ENCODE peak calls at places on chromosome 20, in five cellular contexts. A is left ventricle myocardium inferior, P is A549, Y is fibroblast of lung, T is dorsolateral prefrontal cortex. W is an unnamed sample.

GRCh38 chr20:17835240-17835940 is 133.2 kb downstream of the SNX5 start:
- DNase-seq in A (peak), P (peak), Y (peak), T (no peak), W (no peak)

GRCh38 chr20:2521369-2522305 is 12.9 kb upstream of the ZNF343 start:
- DNase-seq in A (no peak), P (peak), Y (peak), T (peak), W (no peak)

GRCh38 chr20:55882922-55883321 is 122.4 kb downstream of the CBLN4 start:
- DNase-seq in A (no peak), P (no peak), Y (no peak), T (no peak), W (no peak)

GRCh38 chr20:36926653-36927200 is 24.8 kb downstream of the SAMHD1 start:
- DNase-seq in A (no peak), P (no peak), Y (no peak), T (no peak), W (no peak)

GRCh38 chr20:1900321-1900791 is 5.1 kb downstream of the SIRPA start:
- DNase-seq in A (peak), P (peak), Y (peak), T (peak), W (no peak)

GRCh38 chr20:30811896-30812671 is 445.4 kb upstream of the DEFB115 start:
- DNase-seq in A (peak), P (no peak), Y (peak), T (peak), W (no peak)

GRCh38 chr20:11056414-11056813 is 382.6 kb upstream of the JAG1 start:
- DNase-seq in A (no peak), P (no peak), Y (no peak), T (no peak), W (no peak)

GRCh38 chr20:4901031-4901818 is 100.1 kb downstream of the SLC23A2 start:
- DNase-seq in A (no peak), P (no peak), Y (no peak), T (no peak), W (no peak)

GRCh38 chr20:45011108-45011526 is 44.8 kb downstream of the STK4 start:
- DNase-seq in A (peak), P (peak), Y (peak), T (peak), W (no peak)

GRCh38 chr20:46458891-46459750 is 52.7 kb upstream of the ELMO2 start:
- DNase-seq in A (peak), P (no peak), Y (no peak), T (peak), W (no peak)

GRCh38 chr20:11651138-11651537 is 266.6 kb upstream of the BTBD3 start:
- DNase-seq in A (no peak), P (no peak), Y (no peak), T (no peak), W (no peak)

GRCh38 chr20:24948939-24949679 is at the start of gene CST7:
- DNase-seq in A (no peak), P (no peak), Y (peak), T (no peak), W (no peak)

GRCh38 chr20:18987781-18988360 is 174.3 kb downstream of the SCP2D1 start:
- DNase-seq in A (no peak), P (no peak), Y (no peak), T (no peak), W (no peak)

GRCh38 chr20:25553819-25554296 is 31.5 kb downstream of the NINL start:
- DNase-seq in A (no peak), P (no peak), Y (peak), T (no peak), W (no peak)

GRCh38 chr20:4998160-4998651 is 3.1 kb downstream of the SLC23A2 start:
- DNase-seq in A (no peak), P (peak), Y (no peak), T (no peak), W (no peak)

DNA sequence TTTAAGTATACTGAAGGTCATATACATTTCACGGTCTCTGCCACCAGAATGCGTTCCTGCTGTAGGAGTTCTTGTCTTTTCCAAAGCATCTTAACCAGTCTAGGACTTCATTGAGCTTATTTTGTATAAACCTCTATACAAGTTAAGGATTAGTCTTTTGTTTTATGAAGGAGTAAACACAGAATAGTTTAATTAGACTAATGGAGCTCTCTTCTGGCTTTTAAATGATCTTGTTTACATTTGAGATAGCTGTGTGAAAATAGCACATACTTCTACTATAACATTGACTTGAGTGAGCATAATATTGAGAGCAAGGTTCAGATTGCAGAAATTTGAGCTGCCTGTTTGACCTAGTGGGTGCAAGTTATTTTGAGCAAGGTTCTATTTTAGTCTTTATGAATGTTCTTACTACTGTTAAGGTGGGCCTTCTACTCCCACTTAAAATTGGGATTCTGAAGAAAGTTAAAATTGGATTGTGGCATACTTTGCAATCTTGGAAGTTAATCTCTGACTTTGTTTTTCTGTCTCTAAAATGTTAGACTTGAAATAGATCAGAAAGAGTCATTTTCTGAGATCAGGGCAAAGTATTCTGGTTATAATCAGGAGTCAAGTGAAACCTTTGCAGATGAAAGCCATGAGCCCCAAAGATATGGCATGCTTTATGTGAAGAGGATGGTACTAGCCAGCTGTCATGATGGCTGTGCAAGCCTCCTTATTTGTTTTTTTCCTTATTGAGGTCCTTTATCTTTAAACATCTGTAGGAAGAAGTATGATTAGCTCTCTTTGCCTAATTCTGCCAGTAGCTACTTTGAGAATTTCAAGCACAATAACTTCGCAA is 41.8 kb downstream of the RPRD1B start:
- DNase-seq in A (no peak), P (no peak), Y (peak), T (no peak), W (no peak)
- H3K27ac ChIP-seq in A (peak), P (no peak), Y (no peak), T (no peak), W (no peak)

DNA sequence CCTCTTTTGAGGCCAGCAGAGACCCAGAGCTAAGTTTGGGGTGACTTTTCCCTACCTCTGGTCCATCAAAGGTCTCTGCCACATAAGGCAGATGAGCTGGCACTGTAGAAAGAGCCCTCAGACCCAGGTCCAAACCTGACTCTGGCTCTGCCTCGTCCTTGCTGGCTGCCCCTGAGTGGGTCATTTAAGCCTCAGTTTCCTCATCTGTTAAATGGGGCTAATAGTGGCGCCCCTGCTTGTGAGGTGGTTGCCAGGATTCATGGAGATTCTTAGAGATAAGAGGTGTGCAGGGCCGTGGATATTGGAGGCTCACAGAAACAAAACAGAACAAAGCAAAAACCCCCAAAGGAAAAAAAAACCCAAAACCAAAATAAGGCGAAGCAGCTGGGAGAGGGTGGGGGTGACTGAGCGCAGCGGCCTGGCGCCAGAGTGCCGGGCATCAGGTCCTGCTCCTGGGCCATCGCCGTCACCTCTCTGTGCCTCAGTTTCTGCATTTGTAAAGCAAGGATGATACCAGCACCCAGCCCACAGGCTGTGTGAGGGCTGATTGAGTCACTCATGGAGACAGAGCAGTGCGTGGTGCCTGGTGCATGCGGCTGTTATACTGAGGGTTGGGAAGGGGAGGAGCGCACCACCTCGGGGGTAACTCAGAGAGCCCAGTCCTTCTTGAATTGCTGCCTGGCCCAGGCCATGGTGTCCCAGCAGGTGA is 133.8 kb upstream of the PTPN1 start:
- DNase-seq in A (no peak), P (no peak), Y (no peak), T (no peak), W (no peak)
- H3K27ac ChIP-seq in A (no peak), P (peak), Y (no peak), T (no peak), W (peak)

DNA sequence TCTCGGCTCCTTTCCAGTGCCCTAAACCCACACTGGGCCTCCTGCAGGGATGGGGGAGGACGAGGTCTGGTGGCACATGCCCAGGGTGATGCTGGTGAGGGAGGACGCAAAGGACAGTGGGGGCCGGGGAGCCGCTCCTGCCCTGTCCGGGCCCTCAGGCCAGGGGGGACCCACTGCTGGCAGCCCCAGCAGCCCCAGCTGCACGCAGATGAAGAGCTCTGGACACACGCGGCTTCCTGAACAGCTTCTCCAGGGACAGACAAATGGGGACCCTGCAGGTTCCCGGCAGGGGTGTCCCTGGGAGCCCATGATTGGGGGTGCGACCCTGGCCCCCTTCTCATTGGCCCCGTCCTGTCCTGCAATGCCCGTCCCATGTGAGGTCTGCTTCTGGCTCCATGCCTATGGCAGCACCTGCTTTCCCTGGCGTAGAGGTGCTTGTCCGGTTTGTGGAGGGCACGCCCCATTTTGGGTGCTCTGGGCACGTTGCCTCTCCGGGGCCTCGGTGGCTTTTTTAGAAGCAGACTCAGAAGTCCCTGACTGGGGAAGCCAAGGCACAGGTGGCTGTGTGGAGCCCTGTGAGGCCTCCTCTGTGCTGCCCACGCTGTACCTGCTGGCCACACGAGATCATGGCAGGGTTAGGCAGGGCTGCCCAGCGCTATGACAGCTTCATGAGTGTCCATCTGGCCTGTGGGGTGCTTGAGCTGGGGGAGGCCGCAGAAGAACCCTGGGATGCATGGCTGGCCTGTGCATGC is 15.4 kb upstream of the TNFRSF6B start:
- DNase-seq in A (no peak), P (no peak), Y (no peak), T (no peak), W (no peak)
- H3K27ac ChIP-seq in A (peak), P (peak), Y (no peak), T (peak), W (peak)

GRCh38 chr20:8163543-8163942 is 31.5 kb downstream of the PLCB1 start:
- DNase-seq in A (no peak), P (no peak), Y (no peak), T (no peak), W (no peak)
- H3K27ac ChIP-seq in A (no peak), P (no peak), Y (no peak), T (no peak), W (no peak)

DNA sequence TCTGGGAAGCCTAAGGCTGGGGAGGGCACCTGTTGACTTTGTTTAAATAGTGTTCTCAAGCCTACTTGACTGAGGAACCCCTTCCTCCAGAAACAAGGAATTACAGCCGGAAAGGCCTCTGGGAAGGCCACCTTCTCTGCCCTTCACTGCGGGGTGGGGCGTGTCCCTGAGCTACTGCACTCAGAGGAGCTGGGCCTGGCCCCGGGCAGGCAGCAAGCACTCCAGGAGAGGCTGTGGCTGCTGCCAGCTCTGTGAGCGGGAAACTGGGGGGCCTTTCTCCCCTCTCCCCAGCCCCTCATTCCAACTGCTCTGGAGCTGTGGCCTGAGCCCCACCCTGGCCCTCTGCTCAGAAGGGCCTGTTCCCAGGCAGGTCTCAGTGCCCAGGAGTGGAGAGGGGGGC is 4.0 kb upstream of the OSBPL2 start:
- DNase-seq in A (peak), P (no peak), Y (no peak), T (no peak), W (no peak)
- H3K27ac ChIP-seq in A (peak), P (no peak), Y (no peak), T (no peak), W (no peak)

GRCh38 chr20:41137412-41138216 is at the start of gene PLCG1:
- DNase-seq in A (peak), P (peak), Y (peak), T (peak), W (no peak)

GRCh38 chr20:41135187-41135887 is 2.0 kb upstream of the PLCG1 start:
- DNase-seq in A (no peak), P (peak), Y (no peak), T (no peak), W (no peak)

GRCh38 chr20:41136695-41137411 is 490 bp upstream of the PLCG1 start:
- DNase-seq in A (peak), P (peak), Y (peak), T (peak), W (peak)

GRCh38 chr20:41135888-41136243 is 1.5 kb upstream of the PLCG1 start:
- DNase-seq in A (no peak), P (no peak), Y (no peak), T (no peak), W (no peak)

GRCh38 chr20:41136336-41136694 is 1.0 kb upstream of the PLCG1 start:
- DNase-seq in A (no peak), P (no peak), Y (no peak), T (no peak), W (no peak)
- H3K27ac ChIP-seq in A (peak), P (peak), Y (peak), T (peak), W (peak)

GRCh38 chr20:47544240-47544639 is 42.6 kb downstream of the NCOA3 start:
- DNase-seq in A (no peak), P (no peak), Y (peak), T (no peak), W (no peak)

GRCh38 chr20:47544852-47545251 is 43.2 kb downstream of the NCOA3 start:
- DNase-seq in A (no peak), P (no peak), Y (peak), T (no peak), W (no peak)

GRCh38 chr20:47546184-47547033 is 44.7 kb downstream of the NCOA3 start:
- DNase-seq in A (no peak), P (no peak), Y (peak), T (no peak), W (peak)

GRCh38 chr20:47547034-47547387 is 45.3 kb downstream of the NCOA3 start:
- DNase-seq in A (no peak), P (no peak), Y (no peak), T (no peak), W (no peak)

DNA sequence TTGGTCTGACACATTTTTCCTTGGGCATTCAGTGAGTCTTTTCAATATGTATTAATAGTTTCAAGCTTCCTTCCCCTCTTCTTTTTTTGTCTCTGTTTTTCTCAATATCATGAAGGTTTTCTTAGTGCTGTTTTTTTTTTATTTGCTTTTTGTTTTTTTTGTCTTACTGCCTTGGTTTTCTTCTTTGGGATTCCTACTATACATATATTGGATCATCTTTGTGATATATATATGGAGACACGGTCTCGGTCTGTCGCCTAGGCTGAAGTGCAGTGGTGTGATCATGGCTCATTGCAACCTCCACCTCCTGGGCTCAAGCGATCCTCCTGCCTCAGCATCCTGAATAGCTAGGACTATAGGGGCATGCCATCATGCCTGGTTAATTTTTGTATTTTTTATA is 43.8 kb downstream of the NCOA3 start:
- DNase-seq in A (no peak), P (no peak), Y (no peak), T (no peak), W (no peak)
- H3K27ac ChIP-seq in A (no peak), P (no peak), Y (no peak), T (no peak), W (peak)

DNA sequence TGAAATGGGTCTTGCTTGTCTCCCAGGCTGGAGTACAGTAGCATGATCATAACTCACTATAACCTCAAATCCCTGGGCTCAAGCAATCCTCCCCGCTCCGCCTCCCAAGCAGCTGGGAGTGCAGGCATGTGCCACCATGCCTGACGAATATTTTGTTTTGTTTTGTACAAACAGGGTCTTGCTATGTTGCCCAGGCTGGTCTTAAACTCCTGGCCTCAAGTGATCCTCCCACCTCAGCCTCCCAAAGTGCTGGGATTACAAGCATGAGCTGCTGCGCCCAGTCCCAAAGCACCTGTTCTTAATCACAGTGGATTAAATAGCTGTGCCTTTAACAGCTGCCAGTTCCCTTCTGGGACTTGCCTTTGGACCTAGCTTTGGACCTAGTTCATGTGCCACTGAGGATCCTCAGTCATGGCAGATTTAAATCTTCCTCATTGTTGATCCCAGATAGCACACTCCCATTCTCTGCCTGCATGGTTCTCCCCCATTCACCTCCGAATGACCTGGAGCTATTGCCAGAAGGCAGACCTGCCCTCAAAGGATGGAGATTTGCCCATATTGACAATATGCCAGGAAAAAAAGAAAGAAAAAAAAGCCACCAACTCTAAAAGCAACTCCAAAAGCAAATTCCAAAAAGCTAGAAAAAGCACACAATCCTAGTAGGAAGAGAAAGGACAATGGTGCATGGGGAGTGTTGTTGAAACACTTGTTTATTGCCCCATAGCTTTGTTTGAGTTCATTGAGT is 10.6 kb downstream of the POFUT1 start:
- DNase-seq in A (no peak), P (no peak), Y (no peak), T (no peak), W (no peak)
- H3K27ac ChIP-seq in A (no peak), P (no peak), Y (no peak), T (no peak), W (no peak)

DNA sequence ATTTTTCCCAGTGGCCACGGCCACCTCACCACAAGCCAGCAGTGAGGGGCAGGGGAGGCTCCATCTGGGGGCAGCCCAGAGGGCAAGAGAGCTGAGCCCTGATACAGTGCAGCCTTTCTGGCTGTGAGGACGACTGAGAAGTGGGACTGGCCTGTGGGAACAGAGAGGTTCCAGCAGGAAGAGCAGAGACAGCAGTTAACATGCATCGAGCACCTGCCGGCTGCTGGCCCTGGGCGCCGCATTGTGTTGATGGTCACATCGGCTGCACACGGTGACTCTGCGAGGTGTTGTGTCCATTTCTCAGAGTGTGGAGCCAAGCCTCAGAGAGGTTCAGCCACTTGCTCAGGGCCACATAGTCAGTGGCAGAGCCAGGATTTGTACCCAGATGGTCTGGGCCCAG is 9.8 kb downstream of the FOXS1 start:
- DNase-seq in A (no peak), P (no peak), Y (no peak), T (peak), W (no peak)
- H3K27ac ChIP-seq in A (peak), P (peak), Y (no peak), T (peak), W (no peak)

GRCh38 chr20:54067606-54068174 is 2.7 kb downstream of the BCAS1 start:
- DNase-seq in A (peak), P (peak), Y (peak), T (no peak), W (peak)
- H3K27ac ChIP-seq in A (no peak), P (peak), Y (no peak), T (no peak), W (peak)

W was measured in epithelial cell of prostate.